ENCODE peak calls at places on chromosomes 7 and 10, in six cellular contexts. P is SW 1271, G is NCI-H1105 treated with DMSO at 0.1 percent for 48 hours, Z is midbrain, F is occipital lobe, I is tibial nerve. E is an unnamed sample.

GRCh38 chr10:48983648-48984359 is 44.2 kb upstream of the LRRC18 start:
- DNase-seq in P (no peak), G (no peak), Z (no peak), F (no peak), I (no peak), E (no peak)

GRCh38 chr7:151128144-151128543 is 39.4 kb downstream of the GBX1 start:
- DNase-seq in P (no peak), G (no peak), Z (no peak), F (no peak), I (no peak), E (no peak)

GRCh38 chr10:72310241-72310633 is 36.5 kb downstream of the DDIT4 start:
- DNase-seq in P (no peak), G (peak), Z (no peak), F (no peak), I (no peak), E (no peak)

GRCh38 chr10:93436577-93436976 is 45.6 kb downstream of the MYOF start:
- DNase-seq in P (no peak), G (no peak), Z (peak), F (no peak), I (peak), E (no peak)

GRCh38 chr7:102409340-102409739 is 13.2 kb downstream of the PRKRIP1 start:
- DNase-seq in P (no peak), G (no peak), Z (no peak), F (no peak), I (no peak), E (no peak)

GRCh38 chr7:112484671-112485097 is 3.9 kb downstream of the LSMEM1 start:
- DNase-seq in P (peak), G (no peak), Z (no peak), F (peak), I (no peak), E (no peak)

GRCh38 chr7:118214833-118215182 is 9.7 kb upstream of the ANKRD7 start:
- DNase-seq in P (no peak), G (no peak), Z (no peak), F (no peak), I (no peak), E (no peak)

GRCh38 chr10:78804356-78805032 is 264.3 kb upstream of the ZMIZ1 start:
- DNase-seq in P (no peak), G (no peak), Z (no peak), F (no peak), I (no peak), E (no peak)

GRCh38 chr7:7416031-7416968 is 119.4 kb downstream of the COL28A1 start:
- DNase-seq in P (no peak), G (no peak), Z (no peak), F (no peak), I (no peak), E (no peak)